ENCODE peak calls at places on chromosomes 5 and 9, in four cellular contexts. U is uterus, B is GM23338, O is PC-3. Z is an unnamed sample.

GRCh38 chr5:96096724-96097123 is 135.1 kb upstream of the ELL2 start:
- DNase-seq in O (peak), U (no peak), B (no peak), Z (no peak)

GRCh38 chr9:125767349-125767748 is 20.2 kb downstream of the PBX3 start:
- DNase-seq in B (no peak), O (no peak), U (no peak), Z (no peak)

GRCh38 chr5:137374110-137374853 is 124.8 kb downstream of the SPOCK1 start:
- DNase-seq in B (no peak), U (no peak), O (peak), Z (no peak)

GRCh38 chr9:113631811-113632665 is 168.5 kb downstream of the RGS3 start:
- DNase-seq in O (no peak), U (no peak), B (no peak), Z (no peak)

GRCh38 chr5:102758576-102758975 is 3.5 kb downstream of the PAM start:
- DNase-seq in O (no peak), U (no peak), B (no peak), Z (no peak)

GRCh38 chr9:84667571-84668203 is 1.8 kb upstream of the NTRK2 start:
- DNase-seq in B (peak), U (no peak), O (no peak), Z (no peak)

GRCh38 chr9:10331157-10331556 is 281.6 kb downstream of the PTPRD start:
- DNase-seq in O (no peak), U (no peak), B (no peak), Z (no peak)

GRCh38 chr5:89060768-89061167 is 177.8 kb upstream of the MEF2C start:
- DNase-seq in O (peak), U (no peak), B (no peak), Z (no peak)

GRCh38 chr5:177620560-177620959 is 20.6 kb downstream of the B4GALT7 start:
- DNase-seq in U (no peak), B (no peak), O (no peak), Z (no peak)

GRCh38 chr5:153883829-153884228 is 154.9 kb downstream of the FAM114A2 start:
- DNase-seq in B (no peak), O (no peak), U (no peak), Z (peak)

GRCh38 chr9:84857224-84857623 is 187.7 kb downstream of the NTRK2 start:
- DNase-seq in U (no peak), B (no peak), O (no peak), Z (no peak)

GRCh38 chr9:14415947-14416346 is 102.0 kb upstream of the NFIB start:
- DNase-seq in U (no peak), O (peak), B (no peak), Z (peak)

GRCh38 chr5:159105318-159106053 is 5.8 kb upstream of the EBF1 start:
- DNase-seq in O (no peak), B (peak), U (peak), Z (no peak)

GRCh38 chr5:67377651-67378050 is 181.1 kb upstream of the CD180 start:
- DNase-seq in O (no peak), B (no peak), U (no peak), Z (no peak)

GRCh38 chr5:78533356-78533755 is 115.2 kb downstream of the LHFPL2 start:
- DNase-seq in B (peak), O (peak), U (no peak), Z (no peak)

GRCh38 chr5:77733130-77733529 is 43.0 kb downstream of the TBCA start:
- DNase-seq in U (no peak), O (no peak), B (no peak), Z (no peak)

GRCh38 chr9:106868565-106868964 is 5.6 kb downstream of the ZNF462 start:
- DNase-seq in U (peak), O (no peak), B (no peak), Z (no peak)

GRCh38 chr9:95940265-95940664 is 64.8 kb downstream of the ERCC6L2 start:
- DNase-seq in B (no peak), U (no peak), O (no peak), Z (no peak)

GRCh38 chr5:143396353-143396940 is 7.0 kb downstream of the NR3C1 start:
- DNase-seq in O (no peak), B (no peak), U (no peak), Z (no peak)

GRCh38 chr5:170986598-170986997 is 124.8 kb downstream of the RANBP17 start:
- DNase-seq in U (no peak), O (peak), B (no peak), Z (no peak)

GRCh38 chr9:114163517-114163924 is 8.2 kb downstream of the COL27A1 start:
- DNase-seq in U (peak), O (no peak), B (peak), Z (no peak)

GRCh38 chr5:14357861-14358260 is 214.7 kb downstream of the TRIO start:
- DNase-seq in B (peak), O (no peak), U (no peak), Z (no peak)

GRCh38 chr9:1184146-1184545 is 134.0 kb downstream of the DMRT2 start:
- DNase-seq in O (no peak), B (no peak), U (no peak), Z (no peak)

GRCh38 chr5:160937570-160937969 is 85.6 kb upstream of the ATP10B start:
- DNase-seq in O (no peak), B (no peak), U (no peak), Z (no peak)

DNA sequence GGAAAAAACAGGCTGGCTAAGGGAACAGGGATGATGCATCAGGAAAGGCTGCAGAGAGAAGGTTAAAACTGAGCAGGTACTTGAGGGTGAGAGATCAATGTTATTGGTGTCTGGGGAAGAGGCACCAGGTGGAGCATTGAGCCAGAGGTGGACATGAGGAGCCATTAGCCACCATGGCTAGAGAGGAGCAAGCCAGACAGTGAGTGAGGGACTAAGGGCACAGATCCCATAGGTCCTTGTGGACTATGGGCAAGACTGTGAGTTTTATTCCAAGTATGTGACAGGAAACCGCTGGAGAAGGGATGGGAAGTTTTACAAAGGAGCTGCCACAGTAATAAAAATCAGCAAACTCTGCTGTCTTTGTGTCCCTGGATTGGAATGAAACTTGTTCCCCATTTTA is 349.9 kb downstream of the ENC1 start:
- DNase-seq in O (no peak), U (no peak), B (no peak), Z (no peak)
- TF ChIP-seq CTCF in O (no peak), U (no peak), B (peak), Z (no peak)

DNA sequence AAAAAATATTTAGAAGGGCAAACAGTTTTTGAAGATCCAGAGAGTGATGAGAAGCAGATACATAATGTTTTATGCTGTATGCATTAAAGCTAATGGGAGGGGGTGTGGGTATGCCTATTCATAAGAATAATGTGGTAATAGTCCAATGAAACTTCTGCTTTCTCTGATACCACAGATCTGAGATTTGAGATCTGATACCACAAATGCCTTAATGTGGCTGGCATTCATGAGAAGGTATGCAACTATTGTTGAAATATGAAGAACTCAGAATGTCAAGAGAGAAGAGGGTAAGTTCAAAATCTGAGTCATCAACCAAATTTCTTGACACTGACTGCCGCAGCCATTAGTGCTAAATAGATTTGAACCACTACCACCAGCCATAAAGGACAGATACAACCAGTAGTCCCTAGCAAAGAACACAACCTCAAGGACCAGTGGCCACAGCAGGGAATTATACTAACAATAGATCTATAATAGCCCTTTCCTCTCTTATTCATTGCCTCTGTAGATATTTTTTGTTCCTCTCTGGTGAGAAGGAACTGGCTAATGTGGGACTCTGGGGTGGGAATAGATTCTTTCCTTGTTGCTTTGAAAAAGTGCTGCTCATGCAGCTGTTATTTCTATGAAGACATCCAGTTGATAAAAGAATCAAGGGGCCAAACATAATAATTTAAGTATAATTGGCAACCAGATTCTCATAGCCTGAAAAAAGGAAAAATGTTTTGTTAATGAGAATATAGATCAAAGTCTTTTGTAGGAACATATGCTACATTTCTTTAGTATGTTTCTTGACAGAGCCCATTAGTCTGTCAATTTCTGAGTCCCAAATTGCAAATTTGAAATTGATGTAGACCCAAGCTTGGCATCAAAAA is 256.5 kb upstream of the ZNF608 start:
- DNase-seq in U (no peak), O (peak), B (peak), Z (no peak)
- H3K4me3 ChIP-seq in U (no peak), O (no peak), B (no peak), Z (no peak)

GRCh38 chr5:172855597-172856292 is 21.7 kb downstream of the ERGIC1 start:
- DNase-seq in O (no peak), U (peak), B (no peak), Z (no peak)
- TF ChIP-seq CTCF in O (no peak), U (no peak), B (no peak), Z (no peak)

GRCh38 chr5:94021246-94021645 is 279.8 kb upstream of the POU5F2 start:
- DNase-seq in U (no peak), O (peak), B (no peak), Z (no peak)

GRCh38 chr5:94017579-94017978 is 276.2 kb upstream of the POU5F2 start:
- DNase-seq in O (no peak), B (no peak), U (no peak), Z (no peak)
- H3K4me3 ChIP-seq in O (no peak), B (no peak), U (no peak), Z (no peak)

DNA sequence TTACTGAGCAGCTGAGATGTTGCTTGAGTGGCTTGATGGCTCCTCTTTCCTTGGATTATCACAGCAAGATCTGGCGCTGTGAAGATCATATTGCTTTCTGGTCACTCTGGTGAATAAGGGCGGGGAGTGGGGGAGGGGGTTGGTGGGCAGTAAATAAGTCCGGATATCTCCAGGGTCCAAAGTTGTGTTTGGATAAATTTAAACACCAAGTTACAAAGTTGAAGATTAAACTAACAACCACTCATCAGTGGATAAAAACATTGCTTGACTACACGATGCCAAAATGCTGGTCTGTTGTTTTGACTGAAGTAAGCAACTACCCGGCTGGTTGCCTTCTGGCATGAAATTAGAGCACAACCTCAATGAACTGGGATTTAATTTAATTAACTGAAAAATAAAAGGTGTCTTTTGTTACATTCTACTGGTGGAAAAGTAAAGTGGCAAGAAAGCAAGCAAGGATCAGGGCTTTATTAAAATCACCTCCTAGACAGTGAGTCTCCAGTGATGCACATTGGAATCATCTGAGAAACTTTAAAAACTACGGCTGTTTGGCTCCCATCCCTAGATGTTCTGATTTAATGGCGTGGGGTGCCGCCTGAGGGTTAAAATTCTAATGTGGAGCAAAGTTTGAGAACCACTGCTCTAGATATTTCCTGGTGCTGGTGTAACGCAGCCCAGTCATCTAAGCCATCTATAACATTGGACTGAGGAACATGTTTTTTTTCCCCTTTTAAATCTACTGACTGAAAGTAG is 86.7 kb upstream of the AGXT2 start:
- DNase-seq in O (no peak), U (no peak), B (no peak), Z (no peak)
- TF ChIP-seq CTCF in O (no peak), U (no peak), B (no peak), Z (no peak)

GRCh38 chr5:140882591-140882899 is 621 bp downstream of the PCDHA13 start:
- DNase-seq in U (no peak), O (peak), B (peak), Z (no peak)
- H3K4me3 ChIP-seq in U (no peak), O (peak), B (peak), Z (no peak)

Z was measured in AG04449.